ENCODE peak calls at places on chromosome 5, in four cellular contexts. K is cardiac muscle cell, P is uterus, U is AG10803. Q is an unnamed sample.

GRCh38 chr5:171513591-171513990 is 94.1 kb downstream of the FGF18 start:
- DNase-seq in K (no peak), P (no peak), U (no peak), Q (no peak)

GRCh38 chr5:81250004-81250403 is 16.9 kb downstream of the CKMT2 start:
- DNase-seq in K (no peak), P (no peak), U (no peak), Q (no peak)

GRCh38 chr5:174071484-174071883 is 26.0 kb downstream of the NSG2 start:
- DNase-seq in K (no peak), P (no peak), U (no peak), Q (no peak)

GRCh38 chr5:71475788-71476384 is 20.4 kb downstream of the BDP1 start:
- DNase-seq in K (peak; percentile 41), P (no peak), U (peak; percentile 18), Q (no peak)

GRCh38 chr5:62627121-62627520 is 48.5 kb downstream of the LRRC70 start:
- DNase-seq in K (no peak), P (no peak), U (no peak), Q (no peak)

GRCh38 chr5:7976411-7977190 is 107.7 kb downstream of the MTRR start:
- DNase-seq in K (no peak), P (no peak), U (no peak), Q (no peak)

GRCh38 chr5:148981353-148981752 is 81.5 kb downstream of the SH3TC2 start:
- DNase-seq in K (no peak), P (no peak), U (no peak), Q (no peak)

GRCh38 chr5:111408817-111409216 is 103.5 kb downstream of the STARD4 start:
- DNase-seq in K (no peak), P (no peak), U (no peak), Q (no peak)

GRCh38 chr5:14097998-14098471 is 45.1 kb upstream of the TRIO start:
- DNase-seq in K (peak; percentile 47), P (no peak), U (peak; percentile 97), Q (no peak)

GRCh38 chr5:115838885-115839518 is 2.4 kb downstream of the ATG12 start:
- DNase-seq in K (peak; percentile 69), P (no peak), U (peak; percentile 64), Q (no peak)

GRCh38 chr5:177427211-177427822 is 841 bp downstream of the GRK6 start:
- DNase-seq in K (peak; percentile 11), P (no peak), U (no peak), Q (no peak)

GRCh38 chr5:163894645-163895044 is 389.2 kb downstream of the MAT2B start:
- DNase-seq in K (peak; percentile 54), P (no peak), U (peak; percentile 26), Q (no peak)

GRCh38 chr5:17426104-17426739 is 71.8 kb upstream of the TAF11L2 start:
- DNase-seq in K (no peak), P (no peak), U (no peak), Q (no peak)

GRCh38 chr5:27962201-27962600 is 923.8 kb upstream of the CDH9 start:
- DNase-seq in K (peak; percentile 67), P (no peak), U (no peak), Q (no peak)

GRCh38 chr5:139474815-139475791 is 4.3 kb downstream of the SMIM33 start:
- DNase-seq in K (peak; percentile 94), P (peak; percentile 40), U (peak; percentile 76), Q (no peak)

GRCh38 chr5:68306361-68307014 is 90.9 kb downstream of the PIK3R1 start:
- DNase-seq in K (no peak), P (no peak), U (no peak), Q (no peak)

GRCh38 chr5:14399054-14399657 is 182.4 kb upstream of the OTULINL start:
- DNase-seq in K (peak; percentile 77), P (no peak), U (peak; percentile 72), Q (no peak)

GRCh38 chr5:173612948-173613347 is 3.5 kb downstream of the BOD1 start:
- DNase-seq in K (peak; percentile 57), P (no peak), U (peak; percentile 72), Q (no peak)

GRCh38 chr5:86070719-86071118 is 547.0 kb upstream of the COX7C start:
- DNase-seq in K (no peak), P (no peak), U (no peak), Q (no peak)

GRCh38 chr5:96259211-96259772 is 173.8 kb downstream of the PCSK1 start:
- DNase-seq in K (peak; percentile 34), P (no peak), U (peak; percentile 64), Q (no peak)

GRCh38 chr5:78760411-78761169 is 112.0 kb upstream of the LHFPL2 start:
- DNase-seq in K (no peak), P (no peak), U (no peak), Q (no peak)

GRCh38 chr5:97915101-97915500 is 732.1 kb upstream of the RIOK2 start:
- DNase-seq in K (no peak), P (no peak), U (no peak), Q (no peak)

GRCh38 chr5:146883496-146883895 is 4.9 kb upstream of the PPP2R2B start:
- DNase-seq in K (no peak), P (no peak), U (no peak), Q (no peak)

GRCh38 chr5:140181525-140181924 is 6.5 kb downstream of the CYSTM1 start:
- DNase-seq in K (no peak), P (no peak), U (no peak), Q (no peak)

GRCh38 chr5:143016777-143017374 is 246.7 kb downstream of the ARHGAP26 start:
- DNase-seq in K (peak; percentile 79), P (no peak), U (peak; percentile 46), Q (peak; percentile 68)

GRCh38 chr5:35644543-35644942 is 26.9 kb downstream of the SPEF2 start:
- DNase-seq in K (no peak), P (no peak), U (no peak), Q (no peak)

GRCh38 chr5:138138949-138139775 is at the start of gene NME5:
- DNase-seq in K (peak; percentile 83), P (peak; percentile 34), U (peak; percentile 39), Q (peak; percentile 89)

GRCh38 chr5:90434116-90434714 is 24.7 kb upstream of the CETN3 start:
- DNase-seq in K (peak; percentile 63), P (peak; percentile 21), U (peak; percentile 35), Q (peak; percentile 34)

GRCh38 chr5:88743231-88743879 is 139.6 kb downstream of the MEF2C start:
- DNase-seq in K (peak; percentile 21), P (no peak), U (no peak), Q (peak; percentile 15)

GRCh38 chr5:27821681-27822080 is 783.3 kb upstream of the CDH9 start:
- DNase-seq in K (peak; percentile 4), P (no peak), U (no peak), Q (no peak)

GRCh38 chr5:11617080-11617479 is 287.2 kb downstream of the CTNND2 start:
- DNase-seq in K (no peak), P (no peak), U (no peak), Q (no peak)

GRCh38 chr5:11620172-11620571 is 284.1 kb downstream of the CTNND2 start:
- DNase-seq in K (no peak), P (no peak), U (no peak), Q (no peak)

GRCh38 chr5:11622785-11623184 is 281.5 kb downstream of the CTNND2 start:
- DNase-seq in K (no peak), P (no peak), U (no peak), Q (no peak)

GRCh38 chr5:11619339-11620028 is 284.8 kb downstream of the CTNND2 start:
- DNase-seq in K (no peak), P (no peak), U (no peak), Q (no peak)
- TF ChIP-seq CTCF in K (no peak), P (no peak), U (no peak), Q (no peak)

GRCh38 chr5:1743061-1743768 is 56.4 kb downstream of the MRPL36 start:
- DNase-seq in K (no peak), P (peak; percentile 0), U (no peak), Q (no peak)
- TF ChIP-seq CTCF in K (no peak), P (no peak), U (no peak), Q (no peak)

GRCh38 chr5:67149933-67150523 is 46.6 kb downstream of the CD180 start:
- DNase-seq in K (peak; percentile 61), P (no peak), U (peak; percentile 43), Q (no peak)
- TF ChIP-seq CTCF in K (peak; percentile 71), P (peak; percentile 61), U (peak; percentile 82), Q (peak; percentile 33)

GRCh38 chr5:73272351-73272750 is 99.4 kb downstream of the TMEM174 start:
- DNase-seq in K (no peak), P (no peak), U (peak; percentile 61), Q (no peak)

GRCh38 chr5:73265641-73266040 is 92.6 kb downstream of the TMEM174 start:
- DNase-seq in K (no peak), P (no peak), U (no peak), Q (no peak)

GRCh38 chr5:73266309-73266708 is 93.3 kb downstream of the TMEM174 start:
- DNase-seq in K (no peak), P (no peak), U (peak; percentile 43), Q (no peak)

GRCh38 chr5:73266925-73267775 is 94.2 kb downstream of the TMEM174 start:
- DNase-seq in K (no peak), P (no peak), U (peak; percentile 35), Q (no peak)

GRCh38 chr5:73268826-73269225 is 95.8 kb downstream of the TMEM174 start:
- DNase-seq in K (no peak), P (no peak), U (no peak), Q (no peak)
- TF ChIP-seq CTCF in K (no peak), P (no peak), U (no peak), Q (no peak)

GRCh38 chr5:57891443-57891842 is 408.8 kb upstream of the ACTBL2 start:
- DNase-seq in K (no peak), P (no peak), U (no peak), Q (no peak)

GRCh38 chr5:57884346-57885102 is 401.9 kb upstream of the ACTBL2 start:
- DNase-seq in K (no peak), P (no peak), U (no peak), Q (no peak)

GRCh38 chr5:57887851-57888621 is 405.4 kb upstream of the ACTBL2 start:
- DNase-seq in K (peak; percentile 64), P (no peak), U (peak; percentile 68), Q (peak; percentile 76)

GRCh38 chr5:57889558-57889957 is 406.9 kb upstream of the ACTBL2 start:
- DNase-seq in K (peak; percentile 75), P (no peak), U (peak; percentile 91), Q (no peak)
- TF ChIP-seq CTCF in K (peak; percentile 34), P (no peak), U (peak; percentile 50), Q (no peak)